ENCODE peak calls at places on chromosomes 4 and X, in four cellular contexts. One of them, this sample, is unnamed.

GRCh38 chrX:77009691-77010090 is 437.5 kb upstream of the FGF16 start:
- DNase-seq in heart right ventricle: no peak
- DNase-seq in heart left ventricle: no peak
- DNase-seq in ovary: no peak
- DNase-seq in this sample: no peak

GRCh38 chr4:81580346-81581013 is 108.8 kb upstream of the RASGEF1B start:
- DNase-seq in ovary: no peak
- DNase-seq in heart right ventricle: no peak
- DNase-seq in heart left ventricle: no peak
- DNase-seq in this sample: no peak

GRCh38 chr4:27043200-27043599 is 182.6 kb downstream of the STIM2 start:
- DNase-seq in heart left ventricle: no peak
- DNase-seq in ovary: no peak
- DNase-seq in heart right ventricle: no peak
- DNase-seq in this sample: no peak

GRCh38 chrX:52923781-52924241 is 26.7 kb downstream of the FAM156B start:
- DNase-seq in heart right ventricle: no peak
- DNase-seq in ovary: peak; percentile 30
- DNase-seq in heart left ventricle: peak; percentile 20
- DNase-seq in this sample: peak; percentile 70

GRCh38 chr4:114076865-114077264 is 97.4 kb upstream of the ARSJ start:
- DNase-seq in ovary: no peak
- DNase-seq in heart left ventricle: no peak
- DNase-seq in heart right ventricle: no peak
- DNase-seq in this sample: no peak

GRCh38 chr4:13088726-13089658 is 395.1 kb downstream of the RAB28 start:
- DNase-seq in heart right ventricle: no peak
- DNase-seq in heart left ventricle: no peak
- DNase-seq in ovary: no peak
- DNase-seq in this sample: no peak

GRCh38 chrX:66046612-66047235 is 6.8 kb upstream of the VSIG4 start:
- DNase-seq in heart right ventricle: no peak
- DNase-seq in ovary: no peak
- DNase-seq in heart left ventricle: no peak
- DNase-seq in this sample: peak; percentile 74

GRCh38 chr4:2393353-2394270 is 24.8 kb downstream of the ZFYVE28 start:
- DNase-seq in ovary: no peak
- DNase-seq in heart right ventricle: no peak
- DNase-seq in heart left ventricle: no peak
- DNase-seq in this sample: peak; percentile 69

GRCh38 chr4:82360298-82361177 is 13.3 kb downstream of the HNRNPD start:
- DNase-seq in heart left ventricle: no peak
- DNase-seq in heart right ventricle: no peak
- DNase-seq in ovary: no peak
- DNase-seq in this sample: peak; percentile 50

GRCh38 chrX:64842492-64842891 is 133.8 kb downstream of the ZC4H2 start:
- DNase-seq in heart left ventricle: no peak
- DNase-seq in heart right ventricle: no peak
- DNase-seq in ovary: no peak
- DNase-seq in this sample: peak; percentile 91

GRCh38 chr4:88697588-88698329 is at the start of gene NAP1L5:
- DNase-seq in heart left ventricle: peak; percentile 78
- DNase-seq in ovary: peak; percentile 87
- DNase-seq in heart right ventricle: peak; percentile 70
- DNase-seq in this sample: peak; percentile 11

GRCh38 chr4:110617095-110617494 is 5.8 kb downstream of the PITX2 start:
- DNase-seq in heart left ventricle: no peak
- DNase-seq in heart right ventricle: no peak
- DNase-seq in ovary: no peak
- DNase-seq in this sample: no peak
- H3K4me3 ChIP-seq in heart left ventricle: no peak overlapping the region
- H3K4me3 ChIP-seq in heart right ventricle: no peak overlapping the region
- H3K4me3 ChIP-seq in ovary: no peak overlapping the region
- H3K4me3 ChIP-seq in this sample: no peak overlapping the region

GRCh38 chr4:174365018-174365587 is 81.4 kb downstream of the CEP44 start:
- DNase-seq in heart left ventricle: no peak
- DNase-seq in ovary: no peak
- DNase-seq in heart right ventricle: no peak
- DNase-seq in this sample: peak; percentile 42
- TF ChIP-seq CTCF in heart left ventricle: peak; percentile 30
- TF ChIP-seq CTCF in ovary: no peak
- TF ChIP-seq CTCF in heart right ventricle: peak; percentile 56
- TF ChIP-seq CTCF in this sample: peak; percentile 83

DNA sequence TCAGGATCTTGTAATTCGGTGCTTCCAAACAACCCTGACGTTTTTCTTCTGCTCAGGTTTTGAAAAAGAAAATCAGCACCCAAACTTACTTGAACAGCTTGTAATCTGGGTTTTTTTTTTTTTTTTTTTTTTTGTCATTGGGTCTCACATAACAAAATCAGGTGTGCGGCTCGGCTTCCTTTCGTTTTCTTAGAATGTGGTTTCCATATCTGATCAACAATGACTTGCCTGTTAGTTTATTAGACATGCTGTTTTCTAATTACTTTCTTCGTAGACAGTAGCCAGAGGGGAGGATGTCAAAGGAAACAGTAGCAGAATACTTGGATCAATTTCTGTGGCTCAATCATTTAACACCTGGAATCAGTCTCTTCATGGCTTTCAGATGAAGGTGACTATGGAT is 890 bp upstream of the FREM3 start:
- DNase-seq in heart left ventricle: no peak
- DNase-seq in heart right ventricle: no peak
- DNase-seq in ovary: no peak
- DNase-seq in this sample: no peak
- H3K4me3 ChIP-seq in heart left ventricle: peak overlapping the region; percentile 50
- H3K4me3 ChIP-seq in heart right ventricle: peak overlapping the region; percentile 20
- H3K4me3 ChIP-seq in ovary: no peak overlapping the region
- H3K4me3 ChIP-seq in this sample: no peak overlapping the region

DNA sequence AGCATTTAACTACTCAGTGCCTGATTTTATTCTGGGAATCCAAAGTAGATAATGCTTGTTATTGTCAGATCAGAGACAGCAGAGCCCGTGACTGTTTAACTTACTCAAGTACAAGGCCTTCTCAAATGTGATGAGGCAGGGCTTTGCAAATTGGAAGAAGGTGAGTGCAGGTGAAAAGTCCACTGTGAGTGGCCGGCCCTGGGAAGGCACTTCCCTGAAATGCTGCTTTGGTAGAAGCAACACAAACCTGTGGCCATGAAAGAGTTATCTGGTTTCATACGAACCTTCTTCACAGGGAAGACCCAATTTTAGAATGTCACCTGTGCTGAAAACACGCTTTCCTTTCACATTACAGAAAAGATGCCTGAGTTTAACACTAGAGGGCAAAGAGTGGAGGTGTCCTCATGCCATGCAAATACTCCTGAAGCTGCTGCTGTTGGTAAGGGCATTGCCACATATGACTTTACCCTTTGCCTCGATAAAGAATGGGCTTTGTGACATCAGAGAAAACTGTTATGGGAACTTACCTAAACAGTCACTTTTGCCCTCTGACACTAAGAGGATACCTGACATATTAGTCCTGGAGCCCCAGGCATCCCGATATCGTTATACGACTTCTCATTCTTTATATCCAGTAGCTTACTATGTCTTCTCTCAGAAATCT is 8.0 kb downstream of the PPARGC1A start:
- DNase-seq in ovary: no peak
- DNase-seq in heart left ventricle: no peak
- DNase-seq in heart right ventricle: no peak
- DNase-seq in this sample: no peak
- TF ChIP-seq CTCF in ovary: no peak
- TF ChIP-seq CTCF in heart left ventricle: no peak
- TF ChIP-seq CTCF in heart right ventricle: no peak
- TF ChIP-seq CTCF in this sample: no peak